ENCODE peak calls at places on chromosomes 2 and 18, in five cellular contexts. E is IMR-90, H is mesenchymal stem cell, R is mesendoderm, V is H9. P is an unnamed sample.

GRCh38 chr2:1730047-1730937 is 14.0 kb downstream of the PXDN start:
- DNase-seq in E (peak; percentile 89), H (peak; percentile 95), R (peak; percentile 46), V (peak; percentile 65), P (no peak)

GRCh38 chr2:19574788-19575260 is 216.4 kb upstream of the OSR1 start:
- DNase-seq in E (peak; percentile 82), H (peak; percentile 79), R (peak; percentile 9), V (no peak), P (peak; percentile 4)

GRCh38 chr2:240184198-240184590 is 43.7 kb upstream of the OTOS start:
- DNase-seq in E (no peak), H (no peak), R (no peak), V (no peak), P (no peak)

GRCh38 chr2:190123956-190124355 is 61.4 kb upstream of the MSTN start:
- DNase-seq in E (peak; percentile 83), H (peak; percentile 60), R (peak; percentile 21), V (no peak), P (no peak)

GRCh38 chr2:50491541-50492114 is 540.3 kb downstream of the NRXN1 start:
- DNase-seq in E (peak; percentile 44), H (peak; percentile 33), R (peak; percentile 28), V (no peak), P (peak; percentile 4)

GRCh38 chr2:212259236-212259635 is 279.4 kb downstream of the ERBB4 start:
- DNase-seq in E (no peak), H (no peak), R (no peak), V (no peak), P (no peak)

GRCh38 chr2:97910403-97911209 is 85.1 kb downstream of the TMEM131 start:
- DNase-seq in E (no peak), H (peak; percentile 7), R (no peak), V (no peak), P (no peak)

GRCh38 chr2:10890706-10891270 is 20.9 kb upstream of the KCNF1 start:
- DNase-seq in E (no peak), H (no peak), R (no peak), V (no peak), P (no peak)

GRCh38 chr2:71630110-71630967 is 177.0 kb downstream of the DYSF start:
- DNase-seq in E (no peak), H (no peak), R (no peak), V (no peak), P (no peak)

GRCh38 chr18:24992491-24992890 is 359.5 kb downstream of the ZNF521 start:
- DNase-seq in E (peak; percentile 55), H (no peak), R (no peak), V (no peak), P (no peak)

GRCh38 chr2:213199871-213200270 is 48.5 kb upstream of the IKZF2 start:
- DNase-seq in E (peak; percentile 54), H (peak; percentile 16), R (peak; percentile 19), V (no peak), P (no peak)

GRCh38 chr2:204199357-204199756 is 262.8 kb downstream of the ICOS start:
- DNase-seq in E (no peak), H (no peak), R (no peak), V (no peak), P (no peak)

GRCh38 chr2:141595531-141595930 is 535.3 kb downstream of the LRP1B start:
- DNase-seq in E (no peak), H (no peak), R (no peak), V (no peak), P (no peak)

GRCh38 chr18:32167980-32168379 is 21.9 kb upstream of the MEP1B start:
- DNase-seq in E (no peak), H (no peak), R (no peak), V (no peak), P (no peak)

GRCh38 chr2:30737326-30737610 is 70.0 kb downstream of the CAPN13 start:
- DNase-seq in E (no peak), H (no peak), R (no peak), V (no peak), P (no peak)

GRCh38 chr2:112749755-112750559 is 14.5 kb downstream of the CKAP2L start:
- DNase-seq in E (peak; percentile 77), H (peak; percentile 81), R (peak; percentile 84), V (peak; percentile 82), P (peak; percentile 46)

GRCh38 chr2:95760839-95761525 is 169.2 kb downstream of the TRIM43 start:
- DNase-seq in E (peak; percentile 88), H (no peak), R (no peak), V (no peak), P (no peak)

GRCh38 chr2:71303849-71304248 is 27.7 kb upstream of the ZNF638 start:
- DNase-seq in E (no peak), H (no peak), R (no peak), V (no peak), P (no peak)

GRCh38 chr2:193251909-193252308 is 1057.2 kb upstream of the TMEFF2 start:
- DNase-seq in E (no peak), H (no peak), R (no peak), V (no peak), P (no peak)

GRCh38 chr2:234091432-234091879 is 41.0 kb downstream of the SPP2 start:
- DNase-seq in E (no peak), H (no peak), R (no peak), V (no peak), P (no peak)

GRCh38 chr18:42413870-42414269 is 458.8 kb downstream of the PIK3C3 start:
- DNase-seq in E (no peak), H (peak; percentile 68), R (no peak), V (no peak), P (no peak)

GRCh38 chr2:96414161-96414713 is 78.7 kb downstream of the NCAPH start:
- DNase-seq in E (no peak), H (no peak), R (no peak), V (no peak), P (no peak)

GRCh38 chr2:113977660-113978523 is 88.0 kb downstream of the ACTR3 start:
- DNase-seq in E (peak; percentile 72), H (peak; percentile 60), R (peak; percentile 74), V (no peak), P (peak; percentile 18)

GRCh38 chr2:155332016-155332415 is 633.5 kb downstream of the KCNJ3 start:
- DNase-seq in E (no peak), H (no peak), R (no peak), V (no peak), P (no peak)

GRCh38 chr2:18630941-18631340 is 41.6 kb upstream of the NT5C1B start:
- DNase-seq in E (no peak), H (no peak), R (no peak), V (no peak), P (no peak)

GRCh38 chr18:62663731-62664336 is 51.5 kb upstream of the PHLPP1 start:
- DNase-seq in E (peak; percentile 10), H (peak; percentile 64), R (peak; percentile 7), V (no peak), P (no peak)

DNA sequence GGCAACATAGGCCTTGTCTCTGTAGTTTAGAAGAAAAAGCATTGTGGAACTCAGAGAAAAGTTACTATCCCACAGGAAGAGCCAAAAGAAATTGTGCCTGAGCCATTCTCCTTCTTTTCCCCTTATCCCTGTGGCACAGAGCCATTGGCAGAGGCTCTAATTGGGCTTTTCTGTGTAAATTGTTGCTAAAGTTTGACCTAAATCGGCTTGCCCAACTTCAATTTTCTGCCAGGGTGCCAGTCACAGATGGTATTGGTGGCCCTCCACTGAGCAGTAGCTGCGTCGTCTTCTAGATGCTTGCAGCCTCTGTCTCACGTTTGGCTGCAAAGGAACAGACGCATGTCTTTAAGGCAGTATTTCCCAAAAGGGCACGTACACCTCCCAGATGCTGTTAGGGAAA is 30.3 kb downstream of the ZNF532 start:
- DNase-seq in E (no peak), H (no peak), R (no peak), V (no peak), P (no peak)
- H3K4ac ChIP-seq in E (no peak overlapping the region), H (peak overlapping the region; percentile 47), R (no peak overlapping the region), V (no peak overlapping the region), P (no peak overlapping the region)

GRCh38 chr2:171308280-171309054 is 125.3 kb downstream of the METTL8 start:
- DNase-seq in E (no peak), H (no peak), R (no peak), V (no peak), P (no peak)
- H3K4ac ChIP-seq in E (no peak overlapping the region), H (no peak overlapping the region), R (no peak overlapping the region), V (no peak overlapping the region), P (no peak overlapping the region)

GRCh38 chr2:215435261-215435808 is 533 bp downstream of the FN1 start:
- DNase-seq in E (no peak), H (no peak), R (peak; percentile 82), V (peak; percentile 74), P (peak; percentile 62)

GRCh38 chr2:215436705-215437570 is 1.1 kb upstream of the FN1 start:
- DNase-seq in E (no peak), H (peak; percentile 43), R (peak; percentile 36), V (peak; percentile 48), P (no peak)

GRCh38 chr2:215434447-215435260 is 1.2 kb downstream of the FN1 start:
- DNase-seq in E (no peak), H (no peak), R (peak; percentile 50), V (no peak), P (no peak)

GRCh38 chr2:215437614-215438013 is 1.7 kb upstream of the FN1 start:
- DNase-seq in E (no peak), H (no peak), R (no peak), V (no peak), P (no peak)

DNA sequence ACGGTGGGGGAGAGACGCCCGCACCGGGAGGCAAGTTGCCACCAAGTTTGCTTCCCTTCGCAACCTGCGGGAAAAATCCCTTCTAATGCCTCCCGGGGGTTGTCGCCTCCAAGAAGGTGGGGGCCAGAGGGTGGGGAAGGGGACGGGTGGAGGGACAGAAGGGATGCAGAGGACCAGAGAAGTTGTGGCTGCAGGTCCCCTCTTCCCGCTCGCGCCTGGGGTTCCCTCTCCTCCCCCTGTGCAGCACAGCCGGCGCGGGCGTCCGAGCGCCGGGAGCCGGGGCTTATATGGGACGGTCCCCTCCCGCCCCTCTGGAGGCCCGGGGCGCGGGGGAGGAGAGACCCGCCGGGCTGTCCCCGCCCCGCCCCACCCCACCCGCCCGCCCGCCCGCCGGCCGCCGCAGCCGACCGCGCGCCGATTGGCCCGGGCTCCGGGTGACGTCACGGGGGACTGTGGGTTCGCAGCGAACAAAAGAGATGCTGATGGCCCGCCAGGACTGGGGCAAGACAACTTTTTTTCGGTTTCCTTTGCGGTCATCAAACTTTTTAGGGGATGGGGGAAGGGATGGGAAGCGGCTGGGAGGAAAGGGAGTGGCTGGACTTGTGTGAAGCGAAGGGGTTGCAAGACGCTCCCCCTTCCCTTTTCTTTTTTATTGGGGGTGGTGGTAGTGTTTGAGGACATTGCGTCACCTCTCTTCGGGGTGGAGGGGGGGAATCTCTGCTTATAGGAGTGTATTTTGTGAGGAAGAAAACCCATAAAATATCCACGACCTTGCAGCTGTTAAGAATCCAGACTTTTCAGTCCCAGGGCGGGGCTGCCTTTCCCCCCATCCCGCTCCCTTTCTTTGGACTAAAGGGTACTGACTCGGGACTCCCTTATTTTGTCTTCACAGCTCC is at the start of gene FN1:
- DNase-seq in E (peak; percentile 98), H (peak; percentile 95), R (peak; percentile 97), V (peak; percentile 95), P (peak; percentile 82)
- H3K4ac ChIP-seq in E (peak within 1 kb of the TSS; percentile 86), H (peak within 1 kb of the TSS; percentile 84), R (peak within 1 kb of the TSS; percentile 91), V (no peak within 1 kb of the TSS), P (no peak within 1 kb of the TSS)

DNA sequence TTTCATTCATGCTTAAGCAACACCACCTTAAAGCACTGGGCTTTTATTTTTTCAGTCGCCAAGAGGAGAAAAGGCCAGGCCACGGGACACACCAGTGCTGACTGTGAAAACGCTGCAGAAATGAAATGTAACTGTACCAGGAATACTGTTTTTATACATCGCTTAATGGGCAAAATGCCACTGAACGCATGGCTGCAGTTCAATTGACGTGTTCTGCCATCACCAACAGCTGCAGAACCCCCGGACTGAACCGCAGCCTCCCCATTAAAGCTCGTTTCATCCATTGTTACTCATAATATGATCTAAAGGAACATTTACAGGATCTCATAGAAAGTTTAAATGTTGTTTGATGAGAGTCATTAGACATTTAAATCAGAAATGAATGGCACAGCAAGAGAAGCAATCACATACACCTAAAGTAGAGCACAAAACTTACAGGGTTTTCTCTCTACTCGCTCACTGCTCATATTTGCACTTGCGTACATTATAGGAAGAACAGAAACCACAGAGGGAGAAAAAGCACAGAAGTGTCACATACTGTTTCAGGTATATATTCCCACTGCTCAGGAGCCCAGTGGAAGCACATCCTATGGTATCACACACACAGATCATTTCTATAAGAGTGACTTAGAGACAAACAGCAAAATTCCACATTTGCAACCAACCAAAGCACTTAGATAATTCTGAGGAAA is 35.3 kb downstream of the TCF4 start:
- DNase-seq in E (peak; percentile 91), H (no peak), R (no peak), V (no peak), P (no peak)
- H3K4ac ChIP-seq in E (no peak overlapping the region), H (no peak overlapping the region), R (no peak overlapping the region), V (no peak overlapping the region), P (no peak overlapping the region)

P was measured in neuronal stem cell.